ENCODE peak calls at places on chromosome 10, in seven cellular contexts. U is neural progenitor cell, B is PC-3, M is IMR-90, I is fibroblast of lung, L is mammary epithelial cell, Y is astrocyte. P is an unnamed sample.

GRCh38 chr10:4639960-4640359 is 186.0 kb upstream of the AKR1E2 start:
- DNase-seq in U (no peak), B (no peak), M (no peak), I (peak; percentile 45), L (no peak), Y (peak; percentile 25), P (no peak)

GRCh38 chr10:78934499-78934898 is 134.3 kb upstream of the ZMIZ1 start:
- DNase-seq in U (no peak), B (no peak), M (no peak), I (no peak), L (no peak), Y (no peak), P (no peak)

GRCh38 chr10:73218466-73219191 is 28.4 kb downstream of the DNAJC9 start:
- DNase-seq in U (peak; percentile 14), B (peak; percentile 76), M (peak; percentile 28), I (peak; percentile 6), L (no peak), Y (no peak), P (no peak)

GRCh38 chr10:89327803-89328441 is at the start of gene IFIT3:
- DNase-seq in U (no peak), B (peak; percentile 80), M (peak; percentile 96), I (peak; percentile 97), L (peak; percentile 67), Y (peak; percentile 95), P (no peak)

GRCh38 chr10:47233631-47234030 is 66.4 kb upstream of the GDF10 start:
- DNase-seq in U (no peak), B (no peak), M (no peak), I (no peak), L (no peak), Y (no peak), P (no peak)

GRCh38 chr10:117075064-117075463 is 63.0 kb downstream of the VAX1 start:
- DNase-seq in U (no peak), B (peak; percentile 56), M (peak; percentile 7), I (peak; percentile 12), L (peak; percentile 52), Y (peak; percentile 7), P (no peak)

GRCh38 chr10:114257488-114257887 is 18.4 kb downstream of the VWA2 start:
- DNase-seq in U (no peak), B (no peak), M (no peak), I (no peak), L (no peak), Y (no peak), P (no peak)

GRCh38 chr10:86289577-86289868 is 77.1 kb downstream of the GRID1 start:
- DNase-seq in U (no peak), B (no peak), M (no peak), I (no peak), L (no peak), Y (no peak), P (no peak)

GRCh38 chr10:96380821-96381220 is 22.0 kb upstream of the OPALIN start:
- DNase-seq in U (no peak), B (no peak), M (no peak), I (peak; percentile 11), L (no peak), Y (no peak), P (no peak)

GRCh38 chr10:24949616-24950015 is 2.8 kb downstream of the PRTFDC1 start:
- DNase-seq in U (no peak), B (no peak), M (no peak), I (no peak), L (no peak), Y (no peak), P (no peak)

GRCh38 chr10:13973742-13974141 is 357.0 kb downstream of the FRMD4A start:
- DNase-seq in U (no peak), B (no peak), M (peak; percentile 89), I (peak; percentile 52), L (no peak), Y (no peak), P (no peak)

GRCh38 chr10:13970967-13971353 is 359.8 kb downstream of the FRMD4A start:
- DNase-seq in U (no peak), B (no peak), M (no peak), I (no peak), L (no peak), Y (no peak), P (no peak)

GRCh38 chr10:13972609-13973008 is 358.1 kb downstream of the FRMD4A start:
- DNase-seq in U (no peak), B (no peak), M (no peak), I (peak; percentile 39), L (no peak), Y (no peak), P (no peak)

GRCh38 chr10:13970231-13970966 is 360.3 kb downstream of the FRMD4A start:
- DNase-seq in U (peak; percentile 25), B (no peak), M (no peak), I (no peak), L (no peak), Y (no peak), P (no peak)

DNA sequence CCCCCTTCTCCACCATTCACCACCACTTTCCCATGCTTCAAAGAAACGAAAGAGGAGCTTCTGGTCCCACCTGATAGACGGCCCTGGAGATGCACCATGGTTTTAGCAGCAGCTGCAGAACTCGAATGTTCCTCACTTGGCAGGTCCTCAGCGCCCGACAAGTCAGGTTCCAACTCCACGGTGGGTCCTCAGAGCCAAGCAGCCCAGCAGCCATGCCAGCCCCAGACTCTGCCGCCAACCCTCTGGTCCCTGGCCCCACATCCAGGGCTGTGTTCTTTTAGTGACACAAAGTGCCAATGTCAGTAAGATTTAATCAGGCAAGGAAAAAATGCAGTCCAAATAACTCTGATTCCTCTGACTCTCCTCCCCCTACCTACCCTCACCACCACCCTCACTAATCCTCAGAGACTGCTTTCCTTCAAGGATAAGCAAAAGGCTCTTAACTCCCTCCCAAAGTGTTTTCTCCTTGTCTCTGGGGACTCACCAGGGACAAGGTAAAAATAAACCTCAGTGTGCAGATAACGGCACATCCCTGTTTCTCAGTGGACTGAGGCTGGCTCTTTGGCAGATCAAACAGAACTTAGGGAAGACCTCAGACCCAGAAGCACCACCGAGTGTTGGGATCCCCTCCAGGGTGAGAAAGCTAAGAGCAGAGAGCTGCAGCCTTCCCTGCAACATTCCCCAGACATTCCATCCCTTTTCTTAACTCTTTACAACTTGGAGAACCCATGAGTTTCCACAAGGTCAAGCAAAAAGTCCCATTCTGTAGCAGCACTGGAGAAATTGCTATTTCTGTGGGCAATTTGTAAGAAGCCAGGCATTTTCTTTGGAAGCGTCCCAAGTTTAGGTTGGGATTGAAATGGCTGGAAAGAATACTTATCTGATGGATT is 358.9 kb downstream of the FRMD4A start:
- DNase-seq in U (no peak), B (no peak), M (peak; percentile 86), I (peak; percentile 95), L (no peak), Y (peak; percentile 94), P (no peak)
- H3K4me2 ChIP-seq in U (peak overlapping the region; percentile 54), B (no peak overlapping the region), M (peak overlapping the region; percentile 45), I (peak overlapping the region; percentile 62), L (no peak overlapping the region), Y (peak overlapping the region; percentile 83), P (no peak overlapping the region)

DNA sequence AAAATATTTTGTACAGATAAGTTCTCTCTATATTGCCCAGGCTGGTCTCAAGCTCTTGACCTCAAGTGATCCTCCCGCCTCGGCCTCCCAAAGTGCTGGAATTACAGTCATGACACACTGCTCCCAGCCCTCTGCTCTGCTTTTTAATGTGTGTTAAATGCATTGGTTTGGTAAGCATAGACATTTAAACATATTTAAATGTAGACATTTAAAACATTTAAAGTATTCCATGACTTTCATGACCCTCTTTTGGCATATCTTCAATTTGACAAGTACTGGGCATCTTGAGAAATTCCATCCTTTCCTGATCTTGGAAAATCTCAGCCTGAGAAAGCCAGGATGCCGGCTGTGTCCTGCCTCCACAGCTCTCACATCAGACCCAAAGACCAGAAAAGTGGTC is 5.2 kb upstream of the SAR1A start:
- DNase-seq in U (no peak), B (no peak), M (no peak), I (no peak), L (no peak), Y (no peak), P (no peak)
- H3K9ac ChIP-seq in U (no peak overlapping the region), B (no peak overlapping the region), M (no peak overlapping the region), I (no peak overlapping the region), L (no peak overlapping the region), Y (no peak overlapping the region), P (no peak overlapping the region)

GRCh38 chr10:99966306-99966705 is 43.4 kb downstream of the DNMBP start:
- DNase-seq in U (no peak), B (peak; percentile 95), M (peak; percentile 78), I (peak; percentile 98), L (peak; percentile 95), Y (peak; percentile 97), P (no peak)

GRCh38 chr10:99958806-99959205 is 50.9 kb downstream of the DNMBP start:
- DNase-seq in U (no peak), B (no peak), M (no peak), I (no peak), L (no peak), Y (no peak), P (no peak)

GRCh38 chr10:99965700-99966099 is 44.0 kb downstream of the DNMBP start:
- DNase-seq in U (no peak), B (no peak), M (no peak), I (peak; percentile 65), L (no peak), Y (peak; percentile 59), P (no peak)

GRCh38 chr10:99967961-99968360 is 41.8 kb downstream of the DNMBP start:
- DNase-seq in U (no peak), B (no peak), M (no peak), I (no peak), L (no peak), Y (no peak), P (no peak)

DNA sequence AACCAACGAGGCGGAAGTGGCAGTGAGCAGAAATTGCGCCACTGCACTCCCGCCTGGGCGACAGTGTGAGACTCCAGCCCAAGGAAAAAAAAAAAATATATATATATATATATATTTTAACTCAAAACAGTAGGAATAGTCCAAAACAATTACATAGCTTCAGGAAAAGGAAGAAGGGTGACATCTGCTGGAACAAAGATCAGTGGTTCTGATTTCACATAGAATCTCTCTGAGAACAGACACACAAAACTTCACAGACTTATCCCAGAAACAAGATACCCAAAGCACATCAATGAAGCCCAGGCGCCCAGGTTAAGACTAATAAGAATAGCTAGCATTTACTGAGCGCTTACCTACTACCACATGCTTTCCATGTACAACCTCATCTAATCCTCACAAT is 45.0 kb downstream of the DNMBP start:
- DNase-seq in U (no peak), B (peak; percentile 17), M (peak; percentile 42), I (peak; percentile 33), L (no peak), Y (peak; percentile 18), P (no peak)
- H3K4me2 ChIP-seq in U (no peak overlapping the region), B (no peak overlapping the region), M (no peak overlapping the region), I (no peak overlapping the region), L (no peak overlapping the region), Y (no peak overlapping the region), P (no peak overlapping the region)

DNA sequence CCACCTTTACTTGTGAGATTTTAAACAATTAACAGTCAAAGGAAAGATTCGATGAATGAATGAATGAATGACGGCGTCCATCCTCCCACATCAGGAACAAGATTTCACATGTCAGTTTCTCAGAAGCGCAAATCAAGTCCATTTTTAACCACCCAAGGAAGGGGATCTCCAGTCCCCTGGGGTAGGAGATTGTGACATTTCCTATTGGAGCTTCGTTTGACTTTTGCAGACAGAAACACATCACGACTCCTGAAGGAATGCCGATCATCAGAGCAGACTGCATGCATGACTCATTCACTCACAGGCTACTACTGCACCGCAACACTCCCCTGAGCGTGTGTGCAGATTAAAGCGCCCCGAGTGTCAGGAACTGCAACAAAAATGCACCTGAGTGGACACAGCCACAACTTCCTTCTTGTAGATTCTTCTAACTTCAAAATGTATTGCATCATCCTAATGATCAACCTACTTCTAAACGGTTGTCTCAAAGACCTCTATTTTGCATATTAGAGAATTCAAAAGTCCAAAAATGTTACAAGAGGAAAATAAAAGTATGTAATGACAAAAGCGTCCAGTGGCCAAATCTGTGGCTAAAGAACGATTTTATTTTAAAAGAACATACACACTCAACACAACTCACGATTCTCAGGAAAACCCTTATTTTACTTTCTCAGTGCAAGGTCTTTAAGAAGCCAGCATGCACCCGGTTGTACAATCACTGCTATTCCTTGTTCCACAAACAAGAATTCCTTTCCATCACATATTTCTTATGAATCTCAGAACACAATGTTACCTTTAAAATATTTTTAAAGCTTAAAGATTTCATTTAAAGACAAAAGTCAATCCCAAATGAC is 172.6 kb downstream of the FAM107B start:
- DNase-seq in U (no peak), B (peak; percentile 75), M (peak; percentile 84), I (peak; percentile 86), L (peak; percentile 84), Y (peak; percentile 84), P (peak; percentile 76)
- H3K9ac ChIP-seq in U (no peak overlapping the region), B (peak overlapping the region; percentile 85), M (peak overlapping the region; percentile 94), I (no peak overlapping the region), L (no peak overlapping the region), Y (no peak overlapping the region), P (peak overlapping the region; percentile 84)